ENCODE peak calls at places on chromosomes 12 and 14, in five cellular contexts. One of them, this sample, is unnamed.

GRCh38 chr12:25682421-25682820 is 129.3 kb upstream of the LMNTD1 start:
- DNase-seq in HEK293T: no peak
- DNase-seq in GM12878: no peak
- DNase-seq in HepG2: no peak
- DNase-seq in K562: no peak
- DNase-seq in this sample: no peak

GRCh38 chr12:49636574-49636973 is 13.2 kb downstream of the PRPF40B start:
- DNase-seq in GM12878: no peak
- DNase-seq in K562: no peak
- DNase-seq in HepG2: no peak
- DNase-seq in HEK293T: no peak
- DNase-seq in this sample: no peak

GRCh38 chr12:53299101-53299453 is 418 bp upstream of the MYG1 start:
- DNase-seq in HepG2: peak
- DNase-seq in K562: peak
- DNase-seq in GM12878: no peak
- DNase-seq in HEK293T: no peak
- DNase-seq in this sample: no peak

GRCh38 chr12:116276433-116277216 is 868 bp downstream of the MED13L start:
- DNase-seq in HepG2: peak
- DNase-seq in HEK293T: peak
- DNase-seq in K562: peak
- DNase-seq in GM12878: no peak
- DNase-seq in this sample: peak

GRCh38 chr12:116217045-116217444 is 60.4 kb downstream of the MED13L start:
- DNase-seq in K562: no peak
- DNase-seq in GM12878: no peak
- DNase-seq in HepG2: no peak
- DNase-seq in HEK293T: no peak
- DNase-seq in this sample: no peak

GRCh38 chr12:124718458-124718857 is 145.2 kb downstream of the SCARB1 start:
- DNase-seq in HEK293T: no peak
- DNase-seq in K562: no peak
- DNase-seq in GM12878: no peak
- DNase-seq in HepG2: no peak
- DNase-seq in this sample: no peak

GRCh38 chr12:110338754-110339153 is 57.7 kb downstream of the ATP2A2 start:
- DNase-seq in K562: peak
- DNase-seq in GM12878: no peak
- DNase-seq in HEK293T: no peak
- DNase-seq in HepG2: no peak
- DNase-seq in this sample: peak

GRCh38 chr14:32762886-32763285 is 175.8 kb upstream of the NPAS3 start:
- DNase-seq in HEK293T: no peak
- DNase-seq in K562: no peak
- DNase-seq in GM12878: no peak
- DNase-seq in HepG2: no peak
- DNase-seq in this sample: no peak

GRCh38 chr12:89856431-89856830 is 147.8 kb upstream of the ATP2B1 start:
- DNase-seq in GM12878: peak
- DNase-seq in HepG2: no peak
- DNase-seq in HEK293T: no peak
- DNase-seq in K562: no peak
- DNase-seq in this sample: no peak

GRCh38 chr12:8519208-8519607 is 5.9 kb downstream of the CLEC4D start:
- DNase-seq in GM12878: no peak
- DNase-seq in HEK293T: no peak
- DNase-seq in HepG2: no peak
- DNase-seq in K562: no peak
- DNase-seq in this sample: no peak

GRCh38 chr12:124006582-124007170 is 33.7 kb downstream of the ZNF664 start:
- DNase-seq in K562: peak
- DNase-seq in GM12878: no peak
- DNase-seq in HepG2: no peak
- DNase-seq in HEK293T: no peak
- DNase-seq in this sample: no peak

GRCh38 chr12:44626883-44627282 is 249.2 kb downstream of the NELL2 start:
- DNase-seq in GM12878: no peak
- DNase-seq in HEK293T: no peak
- DNase-seq in K562: no peak
- DNase-seq in HepG2: no peak
- DNase-seq in this sample: no peak

GRCh38 chr12:121279507-121279915 is 17.0 kb downstream of the CAMKK2 start:
- DNase-seq in K562: no peak
- DNase-seq in GM12878: no peak
- DNase-seq in HEK293T: no peak
- DNase-seq in HepG2: no peak
- DNase-seq in this sample: peak

GRCh38 chr12:128077211-128077916 is 189.6 kb upstream of the TMEM132C start:
- DNase-seq in GM12878: no peak
- DNase-seq in HepG2: no peak
- DNase-seq in K562: no peak
- DNase-seq in HEK293T: no peak
- DNase-seq in this sample: no peak

GRCh38 chr14:33376510-33376909 is 437.8 kb downstream of the NPAS3 start:
- DNase-seq in GM12878: no peak
- DNase-seq in K562: no peak
- DNase-seq in HEK293T: no peak
- DNase-seq in HepG2: no peak
- DNase-seq in this sample: no peak

GRCh38 chr14:30193791-30194407 is 266.3 kb upstream of the PRKD1 start:
- DNase-seq in GM12878: no peak
- DNase-seq in K562: no peak
- DNase-seq in HEK293T: no peak
- DNase-seq in HepG2: no peak
- DNase-seq in this sample: no peak

GRCh38 chr12:111393700-111394275 is 11.9 kb upstream of the SH2B3 start:
- DNase-seq in GM12878: no peak
- DNase-seq in HepG2: no peak
- DNase-seq in HEK293T: no peak
- DNase-seq in K562: peak
- DNase-seq in this sample: peak

GRCh38 chr14:64444984-64445845 is 20.1 kb upstream of the AKAP5 start:
- DNase-seq in HepG2: no peak
- DNase-seq in HEK293T: no peak
- DNase-seq in K562: no peak
- DNase-seq in GM12878: peak
- DNase-seq in this sample: peak

GRCh38 chr12:459430-460258 is at the start of gene B4GALNT3:
- DNase-seq in GM12878: no peak
- DNase-seq in HEK293T: peak
- DNase-seq in HepG2: no peak
- DNase-seq in K562: peak
- DNase-seq in this sample: peak

GRCh38 chr12:132466241-132467188 is 23.4 kb upstream of the FBRSL1 start:
- DNase-seq in HepG2: no peak
- DNase-seq in GM12878: no peak
- DNase-seq in K562: no peak
- DNase-seq in HEK293T: no peak
- DNase-seq in this sample: no peak

GRCh38 chr12:121796855-121797751 is 3.6 kb upstream of the RHOF start:
- DNase-seq in HEK293T: peak
- DNase-seq in HepG2: peak
- DNase-seq in K562: peak
- DNase-seq in GM12878: no peak
- DNase-seq in this sample: peak

GRCh38 chr14:54329082-54329695 is 67.6 kb upstream of the CDKN3 start:
- DNase-seq in K562: peak
- DNase-seq in HEK293T: peak
- DNase-seq in GM12878: no peak
- DNase-seq in HepG2: peak
- DNase-seq in this sample: no peak

GRCh38 chr14:51219473-51220448 is 20.3 kb upstream of the TMX1 start:
- DNase-seq in HepG2: peak
- DNase-seq in GM12878: no peak
- DNase-seq in HEK293T: no peak
- DNase-seq in K562: peak
- DNase-seq in this sample: no peak

GRCh38 chr12:79344855-79345840 is 345.6 kb downstream of the PAWR start:
- DNase-seq in HepG2: peak
- DNase-seq in K562: peak
- DNase-seq in HEK293T: peak
- DNase-seq in GM12878: peak
- DNase-seq in this sample: peak

GRCh38 chr14:91185721-91186120 is 58.8 kb downstream of the GPR68 start:
- DNase-seq in GM12878: no peak
- DNase-seq in HEK293T: no peak
- DNase-seq in K562: no peak
- DNase-seq in HepG2: no peak
- DNase-seq in this sample: peak

GRCh38 chr14:23624830-23625404 is 11.2 kb upstream of the DHRS2 start:
- DNase-seq in HepG2: no peak
- DNase-seq in HEK293T: no peak
- DNase-seq in K562: no peak
- DNase-seq in GM12878: no peak
- DNase-seq in this sample: no peak

GRCh38 chr12:28172434-28173030 is 17.7 kb upstream of the CCDC91 start:
- DNase-seq in K562: peak
- DNase-seq in HEK293T: peak
- DNase-seq in HepG2: peak
- DNase-seq in GM12878: no peak
- DNase-seq in this sample: peak

GRCh38 chr12:53039851-53040250 is 10.0 kb upstream of the TNS2 start:
- DNase-seq in HEK293T: no peak
- DNase-seq in K562: no peak
- DNase-seq in HepG2: no peak
- DNase-seq in GM12878: no peak
- DNase-seq in this sample: no peak

GRCh38 chr12:77299910-77300772 is 234.8 kb upstream of the E2F7 start:
- DNase-seq in GM12878: no peak
- DNase-seq in HepG2: no peak
- DNase-seq in K562: no peak
- DNase-seq in HEK293T: no peak
- DNase-seq in this sample: no peak

GRCh38 chr14:56059054-56059453 is 59.2 kb upstream of the PELI2 start:
- DNase-seq in HepG2: no peak
- DNase-seq in K562: no peak
- DNase-seq in HEK293T: no peak
- DNase-seq in GM12878: no peak
- DNase-seq in this sample: no peak

GRCh38 chr12:31370645-31371620 is 45.0 kb upstream of the SINHCAF start:
- DNase-seq in HEK293T: no peak
- DNase-seq in K562: peak
- DNase-seq in HepG2: peak
- DNase-seq in GM12878: no peak
- DNase-seq in this sample: no peak

GRCh38 chr12:100661300-100661951 is 87.9 kb downstream of the GAS2L3 start:
- DNase-seq in K562: no peak
- DNase-seq in HEK293T: no peak
- DNase-seq in HepG2: no peak
- DNase-seq in GM12878: no peak
- DNase-seq in this sample: no peak
- TF ChIP-seq FOXM1 in K562: no peak
- TF ChIP-seq FOXM1 in HEK293T: no peak
- TF ChIP-seq FOXM1 in HepG2: no peak
- TF ChIP-seq FOXM1 in GM12878: peak
- TF ChIP-seq FOXM1 in this sample: no peak

GRCh38 chr12:107411792-107412535 is 273.6 kb upstream of the PWP1 start:
- DNase-seq in K562: no peak
- DNase-seq in HEK293T: peak
- DNase-seq in HepG2: no peak
- DNase-seq in GM12878: no peak
- DNase-seq in this sample: no peak
- TF ChIP-seq FOXM1 in K562: no peak
- TF ChIP-seq FOXM1 in HEK293T: no peak
- TF ChIP-seq FOXM1 in HepG2: no peak
- TF ChIP-seq FOXM1 in GM12878: no peak
- TF ChIP-seq FOXM1 in this sample: no peak

GRCh38 chr12:114682920-114683708 is 861 bp downstream of the TBX3 start:
- DNase-seq in K562: no peak
- DNase-seq in HEK293T: no peak
- DNase-seq in GM12878: no peak
- DNase-seq in HepG2: no peak
- DNase-seq in this sample: no peak

GRCh38 chr12:114680498-114681148 is 3.4 kb downstream of the TBX3 start:
- DNase-seq in HEK293T: no peak
- DNase-seq in K562: no peak
- DNase-seq in HepG2: no peak
- DNase-seq in GM12878: no peak
- DNase-seq in this sample: no peak

GRCh38 chr12:114682101-114682919 is 1.7 kb downstream of the TBX3 start:
- DNase-seq in GM12878: no peak
- DNase-seq in HepG2: no peak
- DNase-seq in HEK293T: no peak
- DNase-seq in K562: no peak
- DNase-seq in this sample: no peak

GRCh38 chr12:114679942-114680341 is 4.0 kb downstream of the TBX3 start:
- DNase-seq in K562: no peak
- DNase-seq in GM12878: no peak
- DNase-seq in HEK293T: no peak
- DNase-seq in HepG2: no peak
- DNase-seq in this sample: no peak

GRCh38 chr12:114681149-114681849 is 2.7 kb downstream of the TBX3 start:
- DNase-seq in HepG2: no peak
- DNase-seq in K562: no peak
- DNase-seq in GM12878: no peak
- DNase-seq in HEK293T: no peak
- DNase-seq in this sample: no peak
- TF ChIP-seq FOXM1 in HepG2: no peak
- TF ChIP-seq FOXM1 in K562: no peak
- TF ChIP-seq FOXM1 in GM12878: no peak
- TF ChIP-seq FOXM1 in HEK293T: no peak
- TF ChIP-seq FOXM1 in this sample: no peak

GRCh38 chr12:61037792-61038191 is 1222.4 kb upstream of the USP15 start:
- DNase-seq in HEK293T: no peak
- DNase-seq in GM12878: no peak
- DNase-seq in HepG2: no peak
- DNase-seq in K562: no peak
- DNase-seq in this sample: no peak
- TF ChIP-seq FOXM1 in HEK293T: no peak
- TF ChIP-seq FOXM1 in GM12878: no peak
- TF ChIP-seq FOXM1 in HepG2: no peak
- TF ChIP-seq FOXM1 in K562: no peak
- TF ChIP-seq FOXM1 in this sample: no peak

GRCh38 chr12:75781532-75782046 is 250.0 kb downstream of the PHLDA1 start:
- DNase-seq in HEK293T: no peak
- DNase-seq in HepG2: no peak
- DNase-seq in GM12878: no peak
- DNase-seq in K562: peak
- DNase-seq in this sample: no peak

GRCh38 chr12:75783093-75783877 is 248.3 kb downstream of the PHLDA1 start:
- DNase-seq in GM12878: no peak
- DNase-seq in HEK293T: no peak
- DNase-seq in K562: no peak
- DNase-seq in HepG2: no peak
- DNase-seq in this sample: no peak

GRCh38 chr12:75782182-75782581 is 249.4 kb downstream of the PHLDA1 start:
- DNase-seq in GM12878: no peak
- DNase-seq in K562: no peak
- DNase-seq in HEK293T: no peak
- DNase-seq in HepG2: no peak
- DNase-seq in this sample: no peak

GRCh38 chr12:75786071-75786470 is 245.5 kb downstream of the PHLDA1 start:
- DNase-seq in HEK293T: no peak
- DNase-seq in GM12878: no peak
- DNase-seq in K562: no peak
- DNase-seq in HepG2: no peak
- DNase-seq in this sample: no peak

GRCh38 chr12:75784591-75784990 is 247.0 kb downstream of the PHLDA1 start:
- DNase-seq in HepG2: peak
- DNase-seq in K562: no peak
- DNase-seq in HEK293T: no peak
- DNase-seq in GM12878: no peak
- DNase-seq in this sample: peak
- TF ChIP-seq FOXM1 in HepG2: no peak
- TF ChIP-seq FOXM1 in K562: no peak
- TF ChIP-seq FOXM1 in HEK293T: no peak
- TF ChIP-seq FOXM1 in GM12878: no peak
- TF ChIP-seq FOXM1 in this sample: peak

This sample was measured in SK-N-SH.